ENCODE peak calls at places on chromosome 20, in four cellular contexts. One of them, this sample, is unnamed.

GRCh38 chr20:45016089-45016641 is 49.9 kb downstream of the STK4 start:
- DNase-seq in AG08396: no peak
- DNase-seq in nephron progenitor cell: no peak
- DNase-seq in activated naive CD8-positive, alpha-beta T cell treated with anti-CD3 and anti-CD28 coated beads, Interleukin-2, amount 50 U/mL, for 24 hours: no peak
- DNase-seq in this sample: no peak

GRCh38 chr20:9507544-9508239 is 6.7 kb upstream of the LAMP5 start:
- DNase-seq in AG08396: no peak
- DNase-seq in nephron progenitor cell: no peak
- DNase-seq in activated naive CD8-positive, alpha-beta T cell treated with anti-CD3 and anti-CD28 coated beads, Interleukin-2, amount 50 U/mL, for 24 hours: no peak
- DNase-seq in this sample: no peak

GRCh38 chr20:20034486-20034885 is 17.3 kb downstream of the NAA20 start:
- DNase-seq in activated naive CD8-positive, alpha-beta T cell treated with anti-CD3 and anti-CD28 coated beads, Interleukin-2, amount 50 U/mL, for 24 hours: no peak
- DNase-seq in nephron progenitor cell: no peak
- DNase-seq in AG08396: no peak
- DNase-seq in this sample: no peak

GRCh38 chr20:39563406-39563805 is 601.3 kb downstream of the DHX35 start:
- DNase-seq in AG08396: no peak
- DNase-seq in nephron progenitor cell: no peak
- DNase-seq in activated naive CD8-positive, alpha-beta T cell treated with anti-CD3 and anti-CD28 coated beads, Interleukin-2, amount 50 U/mL, for 24 hours: no peak
- DNase-seq in this sample: peak

GRCh38 chr20:11810316-11811130 is 107.2 kb upstream of the BTBD3 start:
- DNase-seq in nephron progenitor cell: no peak
- DNase-seq in activated naive CD8-positive, alpha-beta T cell treated with anti-CD3 and anti-CD28 coated beads, Interleukin-2, amount 50 U/mL, for 24 hours: no peak
- DNase-seq in AG08396: peak
- DNase-seq in this sample: no peak

GRCh38 chr20:17442588-17442987 is 88.6 kb downstream of the BFSP1 start:
- DNase-seq in nephron progenitor cell: no peak
- DNase-seq in activated naive CD8-positive, alpha-beta T cell treated with anti-CD3 and anti-CD28 coated beads, Interleukin-2, amount 50 U/mL, for 24 hours: no peak
- DNase-seq in AG08396: no peak
- DNase-seq in this sample: no peak

GRCh38 chr20:54368578-54368977 is 106.8 kb upstream of the DOK5 start:
- DNase-seq in nephron progenitor cell: no peak
- DNase-seq in activated naive CD8-positive, alpha-beta T cell treated with anti-CD3 and anti-CD28 coated beads, Interleukin-2, amount 50 U/mL, for 24 hours: no peak
- DNase-seq in AG08396: no peak
- DNase-seq in this sample: no peak

GRCh38 chr20:51978081-51978501 is 175.8 kb upstream of the SALL4 start:
- DNase-seq in activated naive CD8-positive, alpha-beta T cell treated with anti-CD3 and anti-CD28 coated beads, Interleukin-2, amount 50 U/mL, for 24 hours: no peak
- DNase-seq in nephron progenitor cell: no peak
- DNase-seq in AG08396: no peak
- DNase-seq in this sample: no peak

GRCh38 chr20:43357352-43357751 is 100.3 kb upstream of the SRSF6 start:
- DNase-seq in nephron progenitor cell: no peak
- DNase-seq in activated naive CD8-positive, alpha-beta T cell treated with anti-CD3 and anti-CD28 coated beads, Interleukin-2, amount 50 U/mL, for 24 hours: no peak
- DNase-seq in AG08396: no peak
- DNase-seq in this sample: no peak

GRCh38 chr20:14445310-14445709 is 107.9 kb upstream of the FLRT3 start:
- DNase-seq in nephron progenitor cell: no peak
- DNase-seq in activated naive CD8-positive, alpha-beta T cell treated with anti-CD3 and anti-CD28 coated beads, Interleukin-2, amount 50 U/mL, for 24 hours: no peak
- DNase-seq in AG08396: peak
- DNase-seq in this sample: no peak

GRCh38 chr20:51886341-51886740 is 84.0 kb upstream of the SALL4 start:
- DNase-seq in activated naive CD8-positive, alpha-beta T cell treated with anti-CD3 and anti-CD28 coated beads, Interleukin-2, amount 50 U/mL, for 24 hours: no peak
- DNase-seq in nephron progenitor cell: no peak
- DNase-seq in AG08396: no peak
- DNase-seq in this sample: no peak

GRCh38 chr20:3199976-3200755 is 4.3 kb downstream of the DDRGK1 start:
- DNase-seq in AG08396: no peak
- DNase-seq in nephron progenitor cell: no peak
- DNase-seq in activated naive CD8-positive, alpha-beta T cell treated with anti-CD3 and anti-CD28 coated beads, Interleukin-2, amount 50 U/mL, for 24 hours: no peak
- DNase-seq in this sample: no peak

GRCh38 chr20:23397961-23398360 is 23.3 kb downstream of the NAPB start:
- DNase-seq in nephron progenitor cell: no peak
- DNase-seq in AG08396: peak
- DNase-seq in activated naive CD8-positive, alpha-beta T cell treated with anti-CD3 and anti-CD28 coated beads, Interleukin-2, amount 50 U/mL, for 24 hours: no peak
- DNase-seq in this sample: peak

GRCh38 chr20:38728911-38729642 is 4.8 kb downstream of the SLC32A1 start:
- DNase-seq in AG08396: no peak
- DNase-seq in nephron progenitor cell: peak
- DNase-seq in activated naive CD8-positive, alpha-beta T cell treated with anti-CD3 and anti-CD28 coated beads, Interleukin-2, amount 50 U/mL, for 24 hours: peak
- DNase-seq in this sample: peak

GRCh38 chr20:48339147-48339985 is 488.4 kb downstream of the PREX1 start:
- DNase-seq in AG08396: peak
- DNase-seq in nephron progenitor cell: no peak
- DNase-seq in activated naive CD8-positive, alpha-beta T cell treated with anti-CD3 and anti-CD28 coated beads, Interleukin-2, amount 50 U/mL, for 24 hours: no peak
- DNase-seq in this sample: no peak

GRCh38 chr20:60049601-60050000 is 91.4 kb downstream of the CDH26 start:
- DNase-seq in AG08396: no peak
- DNase-seq in activated naive CD8-positive, alpha-beta T cell treated with anti-CD3 and anti-CD28 coated beads, Interleukin-2, amount 50 U/mL, for 24 hours: no peak
- DNase-seq in nephron progenitor cell: no peak
- DNase-seq in this sample: no peak

GRCh38 chr20:62914436-62914835 is 11.9 kb downstream of the DIDO1 start:
- DNase-seq in activated naive CD8-positive, alpha-beta T cell treated with anti-CD3 and anti-CD28 coated beads, Interleukin-2, amount 50 U/mL, for 24 hours: no peak
- DNase-seq in nephron progenitor cell: no peak
- DNase-seq in AG08396: no peak
- DNase-seq in this sample: no peak

GRCh38 chr20:36856691-36857635 is 19.0 kb upstream of the TLDC2 start:
- DNase-seq in nephron progenitor cell: no peak
- DNase-seq in activated naive CD8-positive, alpha-beta T cell treated with anti-CD3 and anti-CD28 coated beads, Interleukin-2, amount 50 U/mL, for 24 hours: no peak
- DNase-seq in AG08396: no peak
- DNase-seq in this sample: peak

GRCh38 chr20:8260837-8261241 is 128.8 kb downstream of the PLCB1 start:
- DNase-seq in nephron progenitor cell: no peak
- DNase-seq in AG08396: no peak
- DNase-seq in activated naive CD8-positive, alpha-beta T cell treated with anti-CD3 and anti-CD28 coated beads, Interleukin-2, amount 50 U/mL, for 24 hours: no peak
- DNase-seq in this sample: no peak

GRCh38 chr20:33875534-33876026 is 64.4 kb downstream of the CHMP4B start:
- DNase-seq in nephron progenitor cell: no peak
- DNase-seq in activated naive CD8-positive, alpha-beta T cell treated with anti-CD3 and anti-CD28 coated beads, Interleukin-2, amount 50 U/mL, for 24 hours: no peak
- DNase-seq in AG08396: no peak
- DNase-seq in this sample: no peak

GRCh38 chr20:50930139-50931047 is 844 bp downstream of the ADNP start:
- DNase-seq in activated naive CD8-positive, alpha-beta T cell treated with anti-CD3 and anti-CD28 coated beads, Interleukin-2, amount 50 U/mL, for 24 hours: peak
- DNase-seq in nephron progenitor cell: peak
- DNase-seq in AG08396: peak
- DNase-seq in this sample: peak

GRCh38 chr20:6495907-6496306 is 271.6 kb upstream of the BMP2 start:
- DNase-seq in nephron progenitor cell: no peak
- DNase-seq in AG08396: no peak
- DNase-seq in activated naive CD8-positive, alpha-beta T cell treated with anti-CD3 and anti-CD28 coated beads, Interleukin-2, amount 50 U/mL, for 24 hours: no peak
- DNase-seq in this sample: no peak

GRCh38 chr20:53918949-53919361 is 151.4 kb downstream of the BCAS1 start:
- DNase-seq in AG08396: no peak
- DNase-seq in nephron progenitor cell: peak
- DNase-seq in activated naive CD8-positive, alpha-beta T cell treated with anti-CD3 and anti-CD28 coated beads, Interleukin-2, amount 50 U/mL, for 24 hours: no peak
- DNase-seq in this sample: no peak

GRCh38 chr20:16187956-16188616 is 385.2 kb downstream of the KIF16B start:
- DNase-seq in nephron progenitor cell: no peak
- DNase-seq in activated naive CD8-positive, alpha-beta T cell treated with anti-CD3 and anti-CD28 coated beads, Interleukin-2, amount 50 U/mL, for 24 hours: no peak
- DNase-seq in AG08396: no peak
- DNase-seq in this sample: no peak

GRCh38 chr20:44961868-44962267 is 1.7 kb upstream of the TOMM34 start:
- DNase-seq in activated naive CD8-positive, alpha-beta T cell treated with anti-CD3 and anti-CD28 coated beads, Interleukin-2, amount 50 U/mL, for 24 hours: no peak
- DNase-seq in AG08396: peak
- DNase-seq in nephron progenitor cell: no peak
- DNase-seq in this sample: no peak

GRCh38 chr20:35598476-35598875 is 17.2 kb upstream of the SPAG4 start:
- DNase-seq in AG08396: no peak
- DNase-seq in nephron progenitor cell: no peak
- DNase-seq in activated naive CD8-positive, alpha-beta T cell treated with anti-CD3 and anti-CD28 coated beads, Interleukin-2, amount 50 U/mL, for 24 hours: no peak
- DNase-seq in this sample: no peak

GRCh38 chr20:50153153-50153499 is 397 bp downstream of the PEDS1 start:
- DNase-seq in AG08396: peak
- DNase-seq in activated naive CD8-positive, alpha-beta T cell treated with anti-CD3 and anti-CD28 coated beads, Interleukin-2, amount 50 U/mL, for 24 hours: no peak
- DNase-seq in nephron progenitor cell: no peak
- DNase-seq in this sample: no peak

GRCh38 chr20:4326194-4327065 is 311.1 kb upstream of the RNF24 start:
- DNase-seq in activated naive CD8-positive, alpha-beta T cell treated with anti-CD3 and anti-CD28 coated beads, Interleukin-2, amount 50 U/mL, for 24 hours: no peak
- DNase-seq in nephron progenitor cell: no peak
- DNase-seq in AG08396: no peak
- DNase-seq in this sample: no peak

GRCh38 chr20:36101201-36101600 is 53.3 kb upstream of the EPB41L1 start:
- DNase-seq in nephron progenitor cell: no peak
- DNase-seq in activated naive CD8-positive, alpha-beta T cell treated with anti-CD3 and anti-CD28 coated beads, Interleukin-2, amount 50 U/mL, for 24 hours: no peak
- DNase-seq in AG08396: no peak
- DNase-seq in this sample: no peak

GRCh38 chr20:10430000-10430466 is 4.0 kb downstream of the MKKS start:
- DNase-seq in nephron progenitor cell: no peak
- DNase-seq in activated naive CD8-positive, alpha-beta T cell treated with anti-CD3 and anti-CD28 coated beads, Interleukin-2, amount 50 U/mL, for 24 hours: no peak
- DNase-seq in AG08396: no peak
- DNase-seq in this sample: peak

GRCh38 chr20:12825180-12825579 is 183.6 kb upstream of the SPTLC3 start:
- DNase-seq in nephron progenitor cell: no peak
- DNase-seq in AG08396: no peak
- DNase-seq in activated naive CD8-positive, alpha-beta T cell treated with anti-CD3 and anti-CD28 coated beads, Interleukin-2, amount 50 U/mL, for 24 hours: no peak
- DNase-seq in this sample: no peak

GRCh38 chr20:61980647-61981583 is 84.8 kb downstream of the TAF4 start:
- DNase-seq in nephron progenitor cell: peak
- DNase-seq in AG08396: no peak
- DNase-seq in activated naive CD8-positive, alpha-beta T cell treated with anti-CD3 and anti-CD28 coated beads, Interleukin-2, amount 50 U/mL, for 24 hours: no peak
- DNase-seq in this sample: peak

GRCh38 chr20:6265204-6265904 is 142.5 kb upstream of the FERMT1 start:
- DNase-seq in nephron progenitor cell: no peak
- DNase-seq in AG08396: peak
- DNase-seq in activated naive CD8-positive, alpha-beta T cell treated with anti-CD3 and anti-CD28 coated beads, Interleukin-2, amount 50 U/mL, for 24 hours: no peak
- DNase-seq in this sample: no peak

GRCh38 chr20:1983311-1983710 is 10.5 kb downstream of the PDYN start:
- DNase-seq in AG08396: no peak
- DNase-seq in nephron progenitor cell: no peak
- DNase-seq in activated naive CD8-positive, alpha-beta T cell treated with anti-CD3 and anti-CD28 coated beads, Interleukin-2, amount 50 U/mL, for 24 hours: no peak
- DNase-seq in this sample: no peak

GRCh38 chr20:43716757-43717615 is 9.8 kb downstream of the GTSF1L start:
- DNase-seq in AG08396: no peak
- DNase-seq in nephron progenitor cell: no peak
- DNase-seq in activated naive CD8-positive, alpha-beta T cell treated with anti-CD3 and anti-CD28 coated beads, Interleukin-2, amount 50 U/mL, for 24 hours: no peak
- DNase-seq in this sample: no peak

GRCh38 chr20:35891375-35891774 is 62.9 kb downstream of the SCAND1 start:
- DNase-seq in activated naive CD8-positive, alpha-beta T cell treated with anti-CD3 and anti-CD28 coated beads, Interleukin-2, amount 50 U/mL, for 24 hours: no peak
- DNase-seq in nephron progenitor cell: no peak
- DNase-seq in AG08396: peak
- DNase-seq in this sample: no peak

GRCh38 chr20:59574308-59574707 is 30.0 kb upstream of the PHACTR3 start:
- DNase-seq in AG08396: no peak
- DNase-seq in activated naive CD8-positive, alpha-beta T cell treated with anti-CD3 and anti-CD28 coated beads, Interleukin-2, amount 50 U/mL, for 24 hours: no peak
- DNase-seq in nephron progenitor cell: no peak
- DNase-seq in this sample: no peak